ENCODE peak calls at places on chromosomes 3 and 15, in nine cellular contexts. W, A, F, H, G, N, Q, M and T are unnamed samples.

GRCh38 chr3:103752986-103753385 is 1318.2 kb downstream of the ZPLD1 start:
- DNase-seq in A (no peak), F (no peak), G (no peak), Q (no peak), M (no peak), H (no peak), W (no peak), N (no peak), T (no peak)

GRCh38 chr3:22980346-22980745 is 222.8 kb upstream of the UBE2E2 start:
- DNase-seq in Q (no peak), A (no peak), H (peak; percentile 24), F (no peak), G (no peak), N (no peak), M (no peak), W (no peak), T (no peak)

GRCh38 chr3:55445551-55445950 is 41.6 kb downstream of the WNT5A start:
- DNase-seq in Q (peak; percentile 74), F (no peak), W (no peak), M (no peak), A (no peak), G (no peak), H (no peak), N (no peak), T (no peak)

GRCh38 chr3:106827515-106828213 is 549.6 kb upstream of the CCDC54 start:
- DNase-seq in F (no peak), Q (no peak), H (peak; percentile 25), G (no peak), N (no peak), A (peak; percentile 33), W (no peak), M (no peak), T (no peak)

GRCh38 chr3:13896473-13897154 is 16.7 kb upstream of the WNT7A start:
- DNase-seq in M (no peak), F (no peak), Q (no peak), N (peak; percentile 4), G (no peak), W (no peak), A (peak; percentile 86), H (peak; percentile 54), T (no peak)

GRCh38 chr3:110932515-110933095 is 139.0 kb upstream of the NECTIN3 start:
- DNase-seq in G (no peak), N (no peak), Q (no peak), A (peak; percentile 20), F (no peak), W (no peak), M (no peak), H (peak; percentile 16), T (no peak)

GRCh38 chr3:85316252-85316651 is 357.5 kb downstream of the CADM2 start:
- DNase-seq in M (no peak), A (no peak), H (no peak), F (no peak), N (no peak), W (no peak), G (no peak), Q (no peak), T (no peak)

GRCh38 chr3:7977245-7978103 is 524.1 kb upstream of the LMCD1 start:
- DNase-seq in Q (peak; percentile 52), M (no peak), G (no peak), F (no peak), A (no peak), N (no peak), W (peak; percentile 29), H (no peak), T (no peak)

GRCh38 chr15:41499109-41499851 is 5.6 kb downstream of the ITPKA start:
- DNase-seq in Q (no peak), W (no peak), G (no peak), M (no peak), A (peak; percentile 15), H (no peak), N (no peak), F (no peak), T (no peak)

GRCh38 chr3:16377196-16377595 is 112.2 kb downstream of the OXNAD1 start:
- DNase-seq in G (no peak), A (no peak), M (no peak), Q (no peak), W (no peak), N (no peak), F (no peak), H (no peak), T (no peak)

GRCh38 chr3:189132125-189132744 is 39.5 kb upstream of the TPRG1 start:
- DNase-seq in M (no peak), H (peak; percentile 82), G (peak; percentile 34), A (peak; percentile 90), Q (peak; percentile 62), N (peak; percentile 55), F (no peak), W (peak; percentile 13), T (peak; percentile 45)

GRCh38 chr3:18556503-18556902 is 131.4 kb upstream of the SATB1 start:
- DNase-seq in F (no peak), H (no peak), N (no peak), G (no peak), W (no peak), Q (peak; percentile 10), M (no peak), A (peak; percentile 1), T (no peak)

DNA sequence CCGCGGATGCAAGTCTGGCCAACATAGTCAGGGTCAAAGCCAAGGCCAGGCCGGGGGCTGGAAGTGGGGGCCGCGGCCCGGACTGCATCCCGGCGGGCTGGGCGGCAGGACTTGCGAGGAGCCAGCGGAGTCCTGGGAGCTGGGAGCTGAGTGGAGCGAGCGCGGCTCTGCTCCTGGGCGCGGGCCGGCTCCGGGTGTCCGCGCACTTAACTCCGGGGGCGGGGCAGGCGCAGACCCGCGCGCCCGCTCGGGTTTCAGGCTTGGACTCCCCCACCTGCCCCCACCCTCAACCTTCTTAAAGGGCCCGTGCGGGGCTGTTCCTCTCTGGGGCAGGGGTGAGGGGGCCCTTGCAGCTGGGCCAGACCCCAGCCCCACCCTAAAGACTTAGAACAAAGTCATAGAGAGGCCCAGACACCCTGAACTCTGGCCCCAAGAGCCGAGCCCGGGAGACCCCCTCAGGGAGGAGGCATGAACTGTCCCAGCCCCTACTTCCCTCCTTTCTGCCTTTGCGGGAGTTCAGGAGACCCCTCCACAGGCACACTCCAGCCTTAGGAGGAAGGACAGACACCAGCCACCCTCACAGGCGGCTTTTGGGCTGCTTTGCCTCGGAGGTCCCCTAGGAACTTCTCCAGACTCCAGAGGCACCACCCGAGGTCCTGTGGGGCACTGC is at the start of gene CSPG4:
- DNase-seq in F (peak; percentile 93), Q (no peak), H (peak; percentile 73), N (no peak), M (peak; percentile 83), A (peak; percentile 90), G (peak; percentile 77), W (peak; percentile 78), T (no peak)
- H3K4me3 ChIP-seq in F (peak within 1 kb of the TSS; percentile 80), Q (peak within 1 kb of the TSS; percentile 40), H (peak within 1 kb of the TSS; percentile 75), N (no peak within 1 kb of the TSS), M (peak within 1 kb of the TSS; percentile 51), A (peak within 1 kb of the TSS; percentile 79), G (peak within 1 kb of the TSS; percentile 83), W (peak within 1 kb of the TSS; percentile 83), T (peak within 1 kb of the TSS; percentile 84)

DNA sequence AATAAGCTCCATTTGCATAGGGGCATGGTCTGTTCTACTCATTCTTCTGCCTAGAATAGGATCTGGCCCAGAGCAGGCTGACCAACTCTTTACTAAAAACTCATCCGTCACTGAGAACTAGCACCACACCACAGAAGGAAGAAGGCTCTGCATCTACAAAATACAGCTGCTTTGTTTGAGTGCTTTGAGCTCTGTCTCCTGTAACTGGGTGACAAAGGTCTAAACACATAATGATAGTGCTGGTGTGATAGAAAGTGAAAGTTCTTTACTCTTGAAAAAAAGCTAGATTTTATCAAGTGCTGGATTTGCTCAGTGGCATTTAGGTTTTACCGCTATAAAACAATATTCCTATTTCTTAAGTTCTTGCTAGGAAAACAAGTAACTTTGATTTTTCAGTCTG is 140.7 kb downstream of the FHIT start:
- DNase-seq in H (no peak), Q (no peak), M (no peak), N (no peak), F (no peak), G (no peak), A (no peak), W (no peak), T (no peak)
- H3K4me3 ChIP-seq in H (no peak overlapping the region), Q (no peak overlapping the region), M (no peak overlapping the region), N (no peak overlapping the region), F (no peak overlapping the region), G (no peak overlapping the region), A (no peak overlapping the region), W (no peak overlapping the region), T (no peak overlapping the region)

DNA sequence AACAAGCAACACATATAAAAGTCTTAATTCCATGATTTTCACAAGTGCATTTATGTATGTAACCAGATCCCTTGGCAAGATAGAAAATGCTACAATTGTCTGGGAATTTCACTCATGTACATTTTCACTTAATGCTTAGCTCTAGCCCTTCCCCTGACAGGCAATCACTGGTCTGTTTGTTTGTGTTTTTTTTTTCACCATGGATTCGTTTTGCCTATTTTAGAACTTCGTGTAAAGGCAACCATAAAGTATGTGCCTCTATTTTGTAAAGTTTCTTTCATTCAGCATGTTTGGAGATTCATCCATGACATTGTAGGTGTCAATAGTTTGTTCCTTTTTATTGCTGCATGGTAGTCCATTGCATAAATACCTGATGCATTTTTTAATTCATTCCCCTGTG is 260.9 kb upstream of the SLCO3A1 start:
- DNase-seq in Q (no peak), M (no peak), A (no peak), H (no peak), G (no peak), W (no peak), N (no peak), F (no peak), T (no peak)
- H3K4me3 ChIP-seq in Q (no peak overlapping the region), M (no peak overlapping the region), A (no peak overlapping the region), H (no peak overlapping the region), G (no peak overlapping the region), W (no peak overlapping the region), N (no peak overlapping the region), F (no peak overlapping the region), T (no peak overlapping the region)

GRCh38 chr15:75924576-75924975 is 20.9 kb downstream of the FBXO22 start:
- DNase-seq in M (no peak), N (no peak), G (no peak), A (peak; percentile 15), W (no peak), F (no peak), H (no peak), Q (no peak), T (no peak)

GRCh38 chr15:75927601-75928000 is 23.9 kb downstream of the FBXO22 start:
- DNase-seq in G (no peak), M (no peak), N (no peak), A (no peak), W (no peak), F (no peak), H (no peak), Q (no peak), T (no peak)

GRCh38 chr15:75923756-75924155 is 20.1 kb downstream of the FBXO22 start:
- DNase-seq in F (no peak), N (no peak), H (no peak), G (no peak), A (no peak), M (no peak), Q (no peak), W (no peak), T (no peak)

GRCh38 chr15:75921732-75922703 is 18.3 kb downstream of the FBXO22 start:
- DNase-seq in F (no peak), W (peak; percentile 10), A (peak; percentile 73), M (no peak), G (peak; percentile 17), N (no peak), H (peak; percentile 83), Q (no peak), T (peak; percentile 37)

DNA sequence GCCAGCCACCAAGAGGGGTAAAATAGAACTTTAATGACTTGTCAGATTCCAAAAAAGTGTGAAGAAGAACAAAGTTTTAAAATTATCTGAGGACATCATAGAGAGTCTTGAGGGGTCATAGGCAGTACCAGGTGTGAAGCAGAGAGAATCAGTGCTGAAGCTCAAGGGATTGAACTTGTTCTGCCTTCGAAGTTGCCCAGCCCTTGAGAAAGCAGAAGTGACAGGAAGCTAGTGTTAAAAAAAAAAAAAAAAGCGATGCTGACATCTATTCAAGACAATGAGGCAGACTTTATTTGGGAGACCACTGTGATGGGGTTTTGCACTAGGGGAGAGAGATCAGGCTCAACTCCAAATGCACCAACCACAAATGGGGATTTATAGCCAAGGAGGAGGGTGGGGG is 21.8 kb downstream of the FBXO22 start:
- DNase-seq in A (no peak), F (no peak), Q (no peak), W (no peak), G (no peak), M (no peak), N (no peak), H (no peak), T (no peak)
- H3K4me3 ChIP-seq in A (no peak overlapping the region), F (no peak overlapping the region), Q (no peak overlapping the region), W (no peak overlapping the region), G (no peak overlapping the region), M (no peak overlapping the region), N (no peak overlapping the region), H (no peak overlapping the region), T (no peak overlapping the region)